ENCODE peak calls at places on chromosomes 7 and 10, in four cellular contexts. One of them, this sample, is unnamed.

GRCh38 chr7:151647006-151647405 is 127.3 kb upstream of the RHEB start:
- DNase-seq in GM23248: no peak
- DNase-seq in pancreas: no peak
- DNase-seq in right lobe of liver: no peak
- DNase-seq in this sample: no peak

GRCh38 chr10:51910189-51910588 is 210.8 kb upstream of the CSTF2T start:
- DNase-seq in GM23248: peak
- DNase-seq in pancreas: no peak
- DNase-seq in right lobe of liver: no peak
- DNase-seq in this sample: no peak

GRCh38 chr7:149872419-149873073 is 1.2 kb upstream of the ATP6V0E2 start:
- DNase-seq in GM23248: peak
- DNase-seq in pancreas: peak
- DNase-seq in right lobe of liver: peak
- DNase-seq in this sample: peak

GRCh38 chr10:13672505-13672904 is 85.7 kb downstream of the PRPF18 start:
- DNase-seq in GM23248: no peak
- DNase-seq in pancreas: no peak
- DNase-seq in right lobe of liver: no peak
- DNase-seq in this sample: no peak

GRCh38 chr10:132451506-132452215 is 54.7 kb downstream of the PWWP2B start:
- DNase-seq in GM23248: no peak
- DNase-seq in pancreas: no peak
- DNase-seq in right lobe of liver: peak
- DNase-seq in this sample: no peak

GRCh38 chr10:117391436-117392205 is 16.4 kb upstream of the PDZD8 start:
- DNase-seq in GM23248: peak
- DNase-seq in pancreas: no peak
- DNase-seq in right lobe of liver: peak
- DNase-seq in this sample: no peak

GRCh38 chr7:44964384-44964830 is 14.4 kb downstream of the MYO1G start:
- DNase-seq in GM23248: peak
- DNase-seq in pancreas: no peak
- DNase-seq in right lobe of liver: no peak
- DNase-seq in this sample: no peak

GRCh38 chr7:116741625-116742316 is 69.8 kb downstream of the MET start:
- DNase-seq in GM23248: no peak
- DNase-seq in pancreas: no peak
- DNase-seq in right lobe of liver: no peak
- DNase-seq in this sample: peak

GRCh38 chr7:30028749-30029635 is 780 bp downstream of the PLEKHA8 start:
- DNase-seq in GM23248: peak
- DNase-seq in pancreas: no peak
- DNase-seq in right lobe of liver: peak
- DNase-seq in this sample: peak

GRCh38 chr10:127158663-127159062 is 37.7 kb downstream of the INSYN2A start:
- DNase-seq in GM23248: no peak
- DNase-seq in pancreas: no peak
- DNase-seq in right lobe of liver: no peak
- DNase-seq in this sample: peak

GRCh38 chr10:3248526-3249255 is 76.1 kb upstream of the PITRM1 start:
- DNase-seq in GM23248: peak
- DNase-seq in pancreas: no peak
- DNase-seq in right lobe of liver: no peak
- DNase-seq in this sample: peak

GRCh38 chr7:30206466-30206865 is 71.7 kb downstream of the MTURN start:
- DNase-seq in GM23248: peak
- DNase-seq in pancreas: no peak
- DNase-seq in right lobe of liver: no peak
- DNase-seq in this sample: peak

GRCh38 chr10:3067045-3067858 is at the start of gene PFKP:
- DNase-seq in GM23248: peak
- DNase-seq in pancreas: no peak
- DNase-seq in right lobe of liver: peak
- DNase-seq in this sample: peak

GRCh38 chr7:42253316-42253715 is 16.3 kb upstream of the GLI3 start:
- DNase-seq in GM23248: peak
- DNase-seq in pancreas: no peak
- DNase-seq in right lobe of liver: no peak
- DNase-seq in this sample: peak

GRCh38 chr7:127594490-127594889 is 954 bp downstream of the FSCN3 start:
- DNase-seq in GM23248: no peak
- DNase-seq in pancreas: no peak
- DNase-seq in right lobe of liver: peak
- DNase-seq in this sample: no peak

GRCh38 chr7:17144313-17144712 is 154.1 kb upstream of the AHR start:
- DNase-seq in GM23248: peak
- DNase-seq in pancreas: no peak
- DNase-seq in right lobe of liver: no peak
- DNase-seq in this sample: no peak

GRCh38 chr7:2093214-2093840 is 139.4 kb downstream of the MAD1L1 start:
- DNase-seq in GM23248: no peak
- DNase-seq in pancreas: no peak
- DNase-seq in right lobe of liver: no peak
- DNase-seq in this sample: peak

GRCh38 chr7:151435103-151435916 is 4.6 kb downstream of the CRYGN start:
- DNase-seq in GM23248: no peak
- DNase-seq in pancreas: no peak
- DNase-seq in right lobe of liver: no peak
- DNase-seq in this sample: no peak

GRCh38 chr7:94391716-94392390 is 2.8 kb upstream of the COL1A2 start:
- DNase-seq in GM23248: peak
- DNase-seq in pancreas: no peak
- DNase-seq in right lobe of liver: no peak
- DNase-seq in this sample: peak

GRCh38 chr7:20560325-20561180 is 54.9 kb upstream of the ABCB5 start:
- DNase-seq in GM23248: no peak
- DNase-seq in pancreas: no peak
- DNase-seq in right lobe of liver: no peak
- DNase-seq in this sample: no peak

GRCh38 chr10:33459597-33459996 is 125.1 kb upstream of the NRP1 start:
- DNase-seq in GM23248: peak
- DNase-seq in pancreas: no peak
- DNase-seq in right lobe of liver: no peak
- DNase-seq in this sample: peak

GRCh38 chr10:122347162-122347561 is 27.3 kb upstream of the PLEKHA1 start:
- DNase-seq in GM23248: no peak
- DNase-seq in pancreas: no peak
- DNase-seq in right lobe of liver: no peak
- DNase-seq in this sample: no peak

GRCh38 chr7:24980695-24981543 is 941 bp upstream of the OSBPL3 start:
- DNase-seq in GM23248: peak
- DNase-seq in pancreas: peak
- DNase-seq in right lobe of liver: peak
- DNase-seq in this sample: peak

GRCh38 chr10:47147186-47147585 is 152.8 kb upstream of the GDF10 start:
- DNase-seq in GM23248: no peak
- DNase-seq in pancreas: no peak
- DNase-seq in right lobe of liver: no peak
- DNase-seq in this sample: no peak

GRCh38 chr7:20064974-20065862 is 152.0 kb downstream of the MACC1 start:
- DNase-seq in GM23248: peak
- DNase-seq in pancreas: no peak
- DNase-seq in right lobe of liver: no peak
- DNase-seq in this sample: peak

GRCh38 chr10:75672272-75672671 is 240.8 kb downstream of the LRMDA start:
- DNase-seq in GM23248: no peak
- DNase-seq in pancreas: no peak
- DNase-seq in right lobe of liver: no peak
- DNase-seq in this sample: no peak

GRCh38 chr7:33157781-33158180 is 28.4 kb downstream of the BBS9 start:
- DNase-seq in GM23248: no peak
- DNase-seq in pancreas: no peak
- DNase-seq in right lobe of liver: no peak
- DNase-seq in this sample: peak

GRCh38 chr7:19095461-19095860 is 22.0 kb downstream of the TWIST1 start:
- DNase-seq in GM23248: peak
- DNase-seq in pancreas: no peak
- DNase-seq in right lobe of liver: no peak
- DNase-seq in this sample: no peak

GRCh38 chr10:21180604-21181003 is 283.5 kb upstream of the NEBL start:
- DNase-seq in GM23248: no peak
- DNase-seq in pancreas: no peak
- DNase-seq in right lobe of liver: no peak
- DNase-seq in this sample: no peak

GRCh38 chr10:117005454-117006055 is 568 bp upstream of the SHTN1 start:
- DNase-seq in GM23248: peak
- DNase-seq in pancreas: no peak
- DNase-seq in right lobe of liver: peak
- DNase-seq in this sample: peak

GRCh38 chr10:35707642-35708425 is 65.7 kb upstream of the FZD8 start:
- DNase-seq in GM23248: no peak
- DNase-seq in pancreas: no peak
- DNase-seq in right lobe of liver: no peak
- DNase-seq in this sample: no peak

GRCh38 chr7:96199421-96199820 is 122.5 kb downstream of the SLC25A13 start:
- DNase-seq in GM23248: peak
- DNase-seq in pancreas: no peak
- DNase-seq in right lobe of liver: no peak
- DNase-seq in this sample: peak

GRCh38 chr7:151756076-151756731 is 120.7 kb downstream of the PRKAG2 start:
- DNase-seq in GM23248: peak
- DNase-seq in pancreas: no peak
- DNase-seq in right lobe of liver: no peak
- DNase-seq in this sample: peak

GRCh38 chr10:86671419-86671818 is 3.1 kb downstream of the LDB3 start:
- DNase-seq in GM23248: no peak
- DNase-seq in pancreas: no peak
- DNase-seq in right lobe of liver: no peak
- DNase-seq in this sample: no peak

DNA sequence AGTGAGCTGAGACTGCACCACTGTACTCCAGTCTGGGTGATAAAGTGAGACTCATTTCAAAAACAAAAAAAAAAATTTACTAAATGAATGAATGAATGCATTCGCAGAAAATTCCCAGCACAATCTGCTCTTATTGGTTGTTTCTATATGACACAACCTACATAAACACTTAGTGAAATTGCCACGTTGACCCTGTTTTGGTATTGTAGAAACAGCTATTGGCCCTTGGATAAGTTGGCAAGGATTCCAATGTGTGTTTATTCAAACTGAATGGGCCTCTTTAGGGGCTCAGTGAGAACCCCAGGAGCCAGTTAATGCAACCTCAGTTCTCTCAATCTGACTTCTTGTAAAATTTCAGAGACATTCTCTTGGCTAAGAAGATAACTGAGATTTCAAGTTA is 66.0 kb downstream of the HHEX start:
- DNase-seq in GM23248: no peak
- DNase-seq in pancreas: no peak
- DNase-seq in right lobe of liver: no peak
- DNase-seq in this sample: no peak
- H3K4me3 ChIP-seq in GM23248: no peak
- H3K4me3 ChIP-seq in pancreas: no peak
- H3K4me3 ChIP-seq in right lobe of liver: no peak
- H3K4me3 ChIP-seq in this sample: no peak

DNA sequence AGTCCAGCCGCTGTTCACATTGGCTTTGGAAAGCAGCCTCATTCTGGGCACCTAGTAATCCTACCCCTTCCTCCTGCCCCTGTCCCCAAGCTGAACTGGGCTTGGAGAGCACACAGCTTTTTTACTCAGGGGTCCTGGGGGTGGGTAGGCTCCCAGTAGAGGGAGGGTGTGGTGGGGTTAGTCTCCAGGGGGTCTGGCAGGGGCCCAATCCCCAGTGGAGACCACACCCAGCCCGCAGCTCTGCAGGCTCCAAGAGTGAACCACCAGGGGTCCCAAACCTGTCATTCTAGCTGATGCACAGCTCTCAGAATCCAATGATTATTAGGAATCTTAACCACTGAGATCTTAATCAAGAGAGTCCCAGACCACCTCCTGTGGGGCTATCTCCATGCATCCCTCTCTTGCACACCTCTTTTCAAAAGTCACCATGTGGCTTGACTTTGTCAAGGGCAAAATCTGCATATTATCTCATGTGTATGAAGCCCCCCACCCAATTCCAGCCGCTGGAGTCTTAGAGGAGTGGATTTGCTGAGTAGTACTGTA is 2.7 kb downstream of the HOXA11 start:
- DNase-seq in GM23248: no peak
- DNase-seq in pancreas: peak
- DNase-seq in right lobe of liver: no peak
- DNase-seq in this sample: no peak
- H3K4me3 ChIP-seq in GM23248: peak
- H3K4me3 ChIP-seq in pancreas: no peak
- H3K4me3 ChIP-seq in right lobe of liver: no peak
- H3K4me3 ChIP-seq in this sample: peak

GRCh38 chr10:18142151-18142550 is 1.9 kb downstream of the CACNB2 start:
- DNase-seq in GM23248: no peak
- DNase-seq in pancreas: no peak
- DNase-seq in right lobe of liver: no peak
- DNase-seq in this sample: peak
- H3K4me3 ChIP-seq in GM23248: no peak
- H3K4me3 ChIP-seq in pancreas: peak
- H3K4me3 ChIP-seq in right lobe of liver: no peak
- H3K4me3 ChIP-seq in this sample: no peak

DNA sequence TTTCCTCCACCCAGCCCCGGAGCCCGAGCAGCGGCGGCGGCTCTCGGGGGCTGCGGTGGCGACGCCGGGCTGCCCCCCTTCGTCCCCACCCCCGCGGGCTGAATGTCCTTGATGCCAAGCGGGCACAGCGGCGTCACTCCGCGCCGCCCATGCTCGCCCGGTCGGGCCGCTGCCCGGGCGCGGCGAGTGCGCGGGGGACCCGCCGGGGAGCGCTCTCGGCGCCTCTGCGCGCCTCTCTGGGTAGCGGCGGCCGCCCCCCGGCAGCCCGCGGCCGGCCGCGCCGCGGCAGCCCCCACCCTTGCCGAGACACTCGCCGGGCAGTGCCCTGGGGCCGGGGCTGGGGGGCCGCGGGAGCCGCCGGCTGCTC is 436 bp upstream of the PLXNA4 start:
- DNase-seq in GM23248: peak
- DNase-seq in pancreas: no peak
- DNase-seq in right lobe of liver: no peak
- DNase-seq in this sample: no peak
- H3K4me3 ChIP-seq in GM23248: peak
- H3K4me3 ChIP-seq in pancreas: peak
- H3K4me3 ChIP-seq in right lobe of liver: peak
- H3K4me3 ChIP-seq in this sample: peak

GRCh38 chr10:115902596-115902995 is 370.4 kb downstream of the GFRA1 start:
- DNase-seq in GM23248: no peak
- DNase-seq in pancreas: no peak
- DNase-seq in right lobe of liver: no peak
- DNase-seq in this sample: no peak
- H3K4me3 ChIP-seq in GM23248: no peak
- H3K4me3 ChIP-seq in pancreas: no peak
- H3K4me3 ChIP-seq in right lobe of liver: no peak
- H3K4me3 ChIP-seq in this sample: no peak

DNA sequence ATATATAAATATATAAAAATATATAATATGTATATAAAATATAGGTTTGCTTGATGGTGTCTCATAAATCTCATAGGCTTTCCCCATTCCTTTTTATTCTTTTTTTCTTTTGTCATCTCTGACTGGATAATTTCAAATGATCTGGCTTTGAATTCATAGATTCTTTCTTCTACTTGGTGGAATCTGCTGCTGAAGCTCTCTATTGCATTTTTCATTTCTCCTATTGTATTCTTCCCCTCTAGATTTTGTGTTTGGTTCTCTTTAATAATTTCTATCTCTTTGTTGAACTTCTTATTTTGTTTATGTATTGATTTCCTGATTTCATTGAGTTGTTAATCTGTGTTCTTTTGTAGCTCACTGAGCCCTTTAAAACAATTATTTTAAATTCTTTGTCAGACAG is 629.4 kb downstream of the GALNT17 start:
- DNase-seq in GM23248: no peak
- DNase-seq in pancreas: no peak
- DNase-seq in right lobe of liver: no peak
- DNase-seq in this sample: no peak
- H3K4me3 ChIP-seq in GM23248: no peak
- H3K4me3 ChIP-seq in pancreas: no peak
- H3K4me3 ChIP-seq in right lobe of liver: no peak
- H3K4me3 ChIP-seq in this sample: no peak